ENCODE peak calls at places on chromosomes 7 and 10, in seven cellular contexts. F is activated CD8-positive, alpha-beta memory T cell treated with anti-CD3 and anti-CD28 coated beads for 4 hours; O is stimulated activated CD8-positive, alpha-beta memory T cell treated with anti-CD3 and anti-CD28 coated beads, Interleukin-2, amount 100 ng/mL, for 48 hours; X is heart left ventricle; I is activated T-helper 1 cell treated with anti-CD3 and anti-CD28 coated beads, Interleukin-12 subunit alpha, Interleukin-12 subunit beta, Interleukin-2, Interleukin-4 antibody, amounts not matched to agents 30 ng/mL and 10 ng/mL and 1 ng/mL, durations not matched to agents 14 hours and 24 hours and 36 hours; R is activated CD4-positive, alpha-beta T cell treated with anti-CD3 and anti-CD28 coated beads, Interleukin-2, amount 50 U/mL, for 1 hour; S is NCI-H2081. T is an unnamed sample.
A peak's percentile ranks its signal among the peaks of the same experiment; 100 is the strongest.

GRCh38 chr10:11831520-11831951 is 8.4 kb downstream of the PROSER2 start:
- DNase-seq in O (no peak), I (no peak), R (no peak), F (no peak), S (no peak), X (no peak), T (no peak)

GRCh38 chr10:132223156-132223590 is 36.4 kb downstream of the DPYSL4 start:
- DNase-seq in O (peak; percentile 54), X (peak; percentile 83), S (peak; percentile 40), F (peak; percentile 29), R (peak; percentile 63), I (peak; percentile 64), T (peak; percentile 27)

GRCh38 chr7:11486271-11486670 is 345.7 kb downstream of the THSD7A start:
- DNase-seq in F (no peak), I (no peak), S (no peak), R (no peak), X (no peak), O (no peak), T (no peak)

GRCh38 chr7:12674861-12675260 is 12.6 kb upstream of the ARL4A start:
- DNase-seq in R (peak; percentile 39), I (peak; percentile 43), S (peak; percentile 30), X (no peak), O (no peak), F (no peak), T (peak; percentile 9)

GRCh38 chr10:78035437-78035836 is 1.8 kb downstream of the RPS24 start:
- DNase-seq in X (no peak), F (no peak), R (no peak), S (no peak), O (no peak), I (no peak), T (no peak)

GRCh38 chr10:68133553-68133952 is 24.3 kb downstream of the MYPN start:
- DNase-seq in X (peak; percentile 73), R (no peak), S (no peak), I (no peak), F (no peak), O (no peak), T (no peak)

GRCh38 chr7:139094596-139094995 is 14.9 kb downstream of the ZC3HAV1 start:
- DNase-seq in I (no peak), R (no peak), O (no peak), F (no peak), X (no peak), S (no peak), T (no peak)

GRCh38 chr7:127887631-127888030 is 143.6 kb downstream of the LRRC4 start:
- DNase-seq in O (no peak), S (peak; percentile 8), I (no peak), F (no peak), X (no peak), R (no peak), T (no peak)

GRCh38 chr7:68488366-68489060 is 1109.8 kb upstream of the AUTS2 start:
- DNase-seq in X (no peak), I (no peak), F (no peak), R (no peak), S (no peak), O (no peak), T (no peak)

GRCh38 chr7:110502893-110503465 is 587.9 kb upstream of the LRRN3 start:
- DNase-seq in O (no peak), I (no peak), F (no peak), X (no peak), S (no peak), R (no peak), T (no peak)

GRCh38 chr7:100077205-100077604 is 4.3 kb downstream of the ZNF3 start:
- DNase-seq in R (no peak), O (no peak), F (no peak), S (no peak), I (no peak), X (no peak), T (no peak)

GRCh38 chr7:3200504-3200903 is 100.5 kb upstream of the SDK1 start:
- DNase-seq in O (no peak), I (peak; percentile 11), X (no peak), S (no peak), F (no peak), R (no peak), T (no peak)

GRCh38 chr7:15686209-15686956 is at the start of gene MEOX2:
- DNase-seq in X (peak; percentile 90), R (no peak), I (no peak), S (peak; percentile 57), F (no peak), O (no peak), T (no peak)

GRCh38 chr7:69564454-69565417 is 33.5 kb upstream of the AUTS2 start:
- DNase-seq in X (no peak), I (no peak), S (peak; percentile 77), O (no peak), F (no peak), R (no peak), T (no peak)

GRCh38 chr7:16244469-16244868 is 176.9 kb downstream of the CRPPA start:
- DNase-seq in X (no peak), I (no peak), O (no peak), S (no peak), R (no peak), F (no peak), T (no peak)

GRCh38 chr10:123642697-123643096 is 23.5 kb upstream of the GPR26 start:
- DNase-seq in F (no peak), R (no peak), X (no peak), I (no peak), O (no peak), S (no peak), T (no peak)

T was measured in stimulated activated CD4-positive, alpha-beta T cell treated with anti-CD3 and anti-CD28 coated beads, TNF-alpha, amount 100 ng/mL, for 24 hours.